ENCODE peak calls at places on chromosomes 13 and 19, in six cellular contexts. One of them, this sample, is unnamed.

GRCh38 chr13:93505104-93505952 is 278.7 kb downstream of the GPC6 start:
- DNase-seq in cardiac muscle cell: peak; percentile 73
- DNase-seq in sigmoid colon: no peak
- DNase-seq in HepG2: peak; percentile 57
- DNase-seq in body of pancreas: no peak
- DNase-seq in H9: no peak
- DNase-seq in this sample: no peak

GRCh38 chr13:113785051-113786010 is 26.3 kb downstream of the TMEM255B start:
- DNase-seq in cardiac muscle cell: peak; percentile 19
- DNase-seq in sigmoid colon: no peak
- DNase-seq in H9: no peak
- DNase-seq in body of pancreas: no peak
- DNase-seq in HepG2: no peak
- DNase-seq in this sample: no peak

GRCh38 chr13:114072421-114072820 is 60.0 kb downstream of the RASA3 start:
- DNase-seq in sigmoid colon: peak; percentile 20
- DNase-seq in H9: no peak
- DNase-seq in HepG2: no peak
- DNase-seq in cardiac muscle cell: no peak
- DNase-seq in body of pancreas: no peak
- DNase-seq in this sample: no peak

GRCh38 chr13:39148513-39148961 is 110.3 kb downstream of the NHLRC3 start:
- DNase-seq in body of pancreas: peak; percentile 22
- DNase-seq in sigmoid colon: no peak
- DNase-seq in cardiac muscle cell: peak; percentile 90
- DNase-seq in H9: no peak
- DNase-seq in HepG2: no peak
- DNase-seq in this sample: no peak

GRCh38 chr13:75481176-75482069 is 546 bp downstream of the TBC1D4 start:
- DNase-seq in HepG2: no peak
- DNase-seq in body of pancreas: peak; percentile 39
- DNase-seq in sigmoid colon: peak; percentile 69
- DNase-seq in cardiac muscle cell: peak; percentile 33
- DNase-seq in H9: peak; percentile 52
- DNase-seq in this sample: peak; percentile 45

GRCh38 chr13:66114127-66114526 is 1116.0 kb downstream of the PCDH9 start:
- DNase-seq in cardiac muscle cell: no peak
- DNase-seq in H9: no peak
- DNase-seq in body of pancreas: no peak
- DNase-seq in sigmoid colon: no peak
- DNase-seq in HepG2: no peak
- DNase-seq in this sample: no peak

GRCh38 chr19:45507864-45508680 is 793 bp downstream of the VASP start:
- DNase-seq in H9: peak; percentile 88
- DNase-seq in sigmoid colon: peak; percentile 89
- DNase-seq in body of pancreas: peak; percentile 66
- DNase-seq in HepG2: no peak
- DNase-seq in cardiac muscle cell: no peak
- DNase-seq in this sample: peak; percentile 66

GRCh38 chr13:112889351-112890290 is 79.4 kb upstream of the MCF2L start:
- DNase-seq in H9: no peak
- DNase-seq in body of pancreas: no peak
- DNase-seq in HepG2: no peak
- DNase-seq in sigmoid colon: no peak
- DNase-seq in cardiac muscle cell: no peak
- DNase-seq in this sample: peak; percentile 42

GRCh38 chr13:73672492-73672891 is 461.7 kb downstream of the KLF12 start:
- DNase-seq in H9: no peak
- DNase-seq in body of pancreas: peak; percentile 36
- DNase-seq in HepG2: peak; percentile 2
- DNase-seq in cardiac muscle cell: no peak
- DNase-seq in sigmoid colon: no peak
- DNase-seq in this sample: no peak

GRCh38 chr19:15227261-15227660 is 5.0 kb downstream of the EPHX3 start:
- DNase-seq in H9: no peak
- DNase-seq in sigmoid colon: no peak
- DNase-seq in body of pancreas: no peak
- DNase-seq in cardiac muscle cell: no peak
- DNase-seq in HepG2: no peak
- DNase-seq in this sample: no peak

GRCh38 chr19:15223649-15224371 is 8.4 kb downstream of the EPHX3 start:
- DNase-seq in H9: no peak
- DNase-seq in body of pancreas: no peak
- DNase-seq in sigmoid colon: no peak
- DNase-seq in HepG2: no peak
- DNase-seq in cardiac muscle cell: peak; percentile 32
- DNase-seq in this sample: peak; percentile 28

GRCh38 chr19:15225797-15226196 is 6.5 kb downstream of the EPHX3 start:
- DNase-seq in body of pancreas: no peak
- DNase-seq in H9: no peak
- DNase-seq in sigmoid colon: no peak
- DNase-seq in cardiac muscle cell: no peak
- DNase-seq in HepG2: no peak
- DNase-seq in this sample: no peak

GRCh38 chr19:15218501-15218900 is 13.7 kb downstream of the EPHX3 start:
- DNase-seq in body of pancreas: no peak
- DNase-seq in cardiac muscle cell: no peak
- DNase-seq in HepG2: no peak
- DNase-seq in sigmoid colon: no peak
- DNase-seq in H9: no peak
- DNase-seq in this sample: no peak

GRCh38 chr19:15222738-15223648 is 9.3 kb downstream of the EPHX3 start:
- DNase-seq in sigmoid colon: peak; percentile 96
- DNase-seq in cardiac muscle cell: peak; percentile 98
- DNase-seq in body of pancreas: peak; percentile 92
- DNase-seq in H9: peak; percentile 98
- DNase-seq in HepG2: peak; percentile 66
- DNase-seq in this sample: peak; percentile 90
- H3K27ac ChIP-seq in sigmoid colon: peak overlapping the region; percentile 70
- H3K27ac ChIP-seq in cardiac muscle cell: no peak overlapping the region
- H3K27ac ChIP-seq in body of pancreas: no peak overlapping the region
- H3K27ac ChIP-seq in H9: no peak overlapping the region
- H3K27ac ChIP-seq in HepG2: no peak overlapping the region
- H3K27ac ChIP-seq in this sample: peak overlapping the region; percentile 55

GRCh38 chr19:13057744-13058143 is 44.9 kb downstream of the LYL1 start:
- DNase-seq in sigmoid colon: no peak
- DNase-seq in body of pancreas: no peak
- DNase-seq in cardiac muscle cell: peak; percentile 62
- DNase-seq in HepG2: no peak
- DNase-seq in H9: no peak
- DNase-seq in this sample: no peak
- H3K4me1 ChIP-seq in sigmoid colon: peaks cover 100% of the 10 kb centered on the region
- H3K4me1 ChIP-seq in body of pancreas: peaks cover 85% of the 10 kb centered on the region
- H3K4me1 ChIP-seq in cardiac muscle cell: peaks cover 26% of the 10 kb centered on the region
- H3K4me1 ChIP-seq in HepG2: peaks cover 90% of the 10 kb centered on the region
- H3K4me1 ChIP-seq in H9: peaks cover 8% of the 10 kb centered on the region
- H3K4me1 ChIP-seq in this sample: peaks cover 99% of the 10 kb centered on the region

GRCh38 chr13:43268632-43269031 is 245.2 kb downstream of the DNAJC15 start:
- DNase-seq in HepG2: no peak
- DNase-seq in body of pancreas: no peak
- DNase-seq in cardiac muscle cell: peak; percentile 32
- DNase-seq in H9: no peak
- DNase-seq in sigmoid colon: no peak
- DNase-seq in this sample: no peak
- H3K27ac ChIP-seq in HepG2: no peak overlapping the region
- H3K27ac ChIP-seq in body of pancreas: peak overlapping the region; percentile 79
- H3K27ac ChIP-seq in cardiac muscle cell: peak overlapping the region; percentile 94
- H3K27ac ChIP-seq in H9: no peak overlapping the region
- H3K27ac ChIP-seq in sigmoid colon: peak overlapping the region; percentile 77
- H3K27ac ChIP-seq in this sample: no peak overlapping the region

GRCh38 chr19:7885818-7886217 is 2.5 kb upstream of the LRRC8E start:
- DNase-seq in H9: no peak
- DNase-seq in sigmoid colon: no peak
- DNase-seq in HepG2: no peak
- DNase-seq in body of pancreas: no peak
- DNase-seq in cardiac muscle cell: no peak
- DNase-seq in this sample: no peak
- H3K4me1 ChIP-seq in H9: no peaks in the 10 kb centered on the region
- H3K4me1 ChIP-seq in sigmoid colon: peaks cover 6% of the 10 kb centered on the region
- H3K4me1 ChIP-seq in HepG2: peaks cover 41% of the 10 kb centered on the region
- H3K4me1 ChIP-seq in body of pancreas: peaks cover 19% of the 10 kb centered on the region
- H3K4me1 ChIP-seq in cardiac muscle cell: no peaks in the 10 kb centered on the region
- H3K4me1 ChIP-seq in this sample: no peaks in the 10 kb centered on the region